ENCODE peak calls at places on chromosomes 1 and 21, in nine cellular contexts. N is mammary epithelial cell; F is heart left ventricle; Z is germinal center; A is NB4; M is GM20000; J is HTR-8/SVneo; H is renal cortical epithelial cell; O is stimulated activated CD4-positive, alpha-beta T cell treated with anti-CD3 and anti-CD28 coated beads, TNF-alpha, amount 100 ng/mL, for 48 hours. U is an unnamed sample.

GRCh38 chr21:39397651-39398385 is 47.8 kb downstream of the LCA5L start:
- DNase-seq in A (peak; percentile 78), M (no peak), O (no peak), F (no peak), Z (no peak), J (no peak), H (no peak), N (peak; percentile 25), U (no peak)

GRCh38 chr1:91092503-91092902 is 70.7 kb upstream of the ZNF644 start:
- DNase-seq in F (no peak), J (no peak), O (no peak), N (no peak), H (peak; percentile 47), A (no peak), Z (no peak), M (no peak), U (no peak)

GRCh38 chr1:53390261-53390660 is 62.4 kb upstream of the LRP8 start:
- DNase-seq in N (no peak), J (no peak), F (no peak), H (no peak), Z (peak; percentile 62), M (no peak), O (no peak), A (peak; percentile 64), U (no peak)

GRCh38 chr1:35564037-35564883 is 6.7 kb downstream of the NCDN start:
- DNase-seq in J (peak; percentile 64), M (peak; percentile 90), A (peak; percentile 84), F (peak; percentile 79), O (peak; percentile 64), N (peak; percentile 71), H (peak; percentile 69), Z (peak; percentile 83), U (peak; percentile 69)

GRCh38 chr1:231751624-231751897 is 125.0 kb downstream of the DISC1 start:
- DNase-seq in A (no peak), N (no peak), J (no peak), M (no peak), H (no peak), O (no peak), Z (no peak), F (no peak), U (no peak)

GRCh38 chr1:203175237-203176181 is at the start of gene MYBPH:
- DNase-seq in A (peak; percentile 92), H (no peak), J (no peak), Z (no peak), M (no peak), F (peak; percentile 45), O (no peak), N (no peak), U (no peak)

GRCh38 chr1:63592536-63593302 is 492 bp upstream of the PGM1 start:
- DNase-seq in F (no peak), A (no peak), M (no peak), J (no peak), N (no peak), O (no peak), Z (no peak), H (peak; percentile 51), U (no peak)

GRCh38 chr1:193457676-193458075 is 271.3 kb upstream of the B3GALT2 start:
- DNase-seq in F (no peak), J (no peak), O (no peak), Z (no peak), M (no peak), N (no peak), H (peak; percentile 67), A (no peak), U (no peak)

GRCh38 chr1:176225485-176225884 is 18.4 kb upstream of the COP1 start:
- DNase-seq in H (no peak), O (no peak), M (no peak), A (no peak), F (no peak), J (no peak), Z (no peak), N (no peak), U (no peak)

GRCh38 chr1:222064388-222065201 is 322.7 kb upstream of the DUSP10 start:
- DNase-seq in F (no peak), Z (no peak), H (peak; percentile 80), J (no peak), O (no peak), A (peak; percentile 8), M (no peak), N (peak; percentile 84), U (peak; percentile 30)

GRCh38 chr1:110877776-110878175 is 4.8 kb downstream of the CD53 start:
- DNase-seq in Z (no peak), M (no peak), F (no peak), O (no peak), J (no peak), N (no peak), A (no peak), H (no peak), U (no peak)